ENCODE peak calls at places on chromosomes 6 and 20, in ten cellular contexts. V is glutamatergic neuron; E is activated CD4-positive, alpha-beta T cell treated with anti-CD3 and anti-CD28 coated beads, Interleukin-2, amount 50 U/mL, for 24 hours; B is astrocyte; M is heart right ventricle; D is Daoy; R is dermis blood vessel endothelial cell; H is stimulated activated CD4-positive, alpha-beta T cell treated with anti-CD3 and anti-CD28 coated beads, Interleukin-1b, Interleukin-23, amount 100 ng/mL, for 48 hours; F is naive thymus-derived CD8-positive, alpha-beta T cell; A is NCI-H1436. Y is an unnamed sample.

GRCh38 chr6:42100029-42100901 is 42.2 kb downstream of the C6orf132 start:
- DNase-seq in D (peak), H (peak), F (no peak), M (no peak), R (peak), B (peak), V (no peak), A (no peak), E (no peak), Y (no peak)

GRCh38 chr6:99187429-99187828 is 162.0 kb downstream of the FAXC start:
- DNase-seq in D (no peak), B (peak), V (no peak), F (no peak), R (no peak), H (no peak), M (no peak), A (no peak), E (no peak), Y (no peak)

GRCh38 chr6:30044630-30045029 is 16.4 kb upstream of the POLR1H start:
- DNase-seq in H (no peak), M (no peak), A (no peak), D (peak), E (no peak), F (no peak), B (peak), V (no peak), R (peak), Y (no peak)

GRCh38 chr6:5125152-5126006 is 40.2 kb downstream of the PPP1R3G start:
- DNase-seq in V (no peak), M (no peak), B (peak), F (no peak), A (no peak), R (no peak), E (no peak), H (no peak), D (peak), Y (no peak)

GRCh38 chr6:11430036-11430435 is 107.5 kb upstream of the TMEM170B start:
- DNase-seq in E (no peak), A (no peak), D (peak), F (no peak), M (no peak), R (no peak), B (peak), V (no peak), H (no peak), Y (no peak)

GRCh38 chr20:58546756-58547526 is 31.7 kb upstream of the APCDD1L start:
- DNase-seq in M (no peak), F (no peak), R (no peak), E (no peak), H (no peak), V (no peak), B (no peak), D (no peak), A (peak), Y (no peak)

GRCh38 chr6:144349690-144350132 is 64.6 kb downstream of the UTRN start:
- DNase-seq in R (peak), B (peak), M (no peak), H (no peak), V (no peak), D (peak), A (no peak), E (no peak), F (no peak), Y (no peak)

GRCh38 chr6:109626311-109626710 is 64.7 kb downstream of the AK9 start:
- DNase-seq in B (no peak), M (no peak), R (no peak), A (no peak), F (no peak), V (no peak), H (no peak), E (no peak), D (no peak), Y (no peak)

GRCh38 chr20:805713-806112 is 27.8 kb upstream of the FAM110A start:
- DNase-seq in R (peak), F (no peak), V (no peak), H (no peak), E (no peak), M (no peak), A (no peak), B (peak), D (no peak), Y (no peak)

GRCh38 chr20:18790787-18791186 is 22.8 kb upstream of the SCP2D1 start:
- DNase-seq in H (no peak), D (no peak), F (no peak), M (no peak), E (no peak), R (no peak), A (no peak), V (no peak), B (no peak), Y (no peak)

GRCh38 chr6:169864148-169865030 is 113.0 kb downstream of the ERMARD start:
- DNase-seq in A (peak), M (no peak), F (no peak), B (no peak), D (no peak), R (no peak), V (no peak), H (no peak), E (no peak), Y (peak)

GRCh38 chr6:71982385-71982784 is 96.0 kb downstream of the RIMS1 start:
- DNase-seq in A (no peak), M (no peak), E (no peak), H (no peak), D (peak), R (no peak), V (no peak), F (no peak), B (no peak), Y (no peak)

GRCh38 chr6:63504777-63505384 is 67.4 kb upstream of the LOC128125822 start:
- DNase-seq in F (no peak), A (no peak), E (no peak), R (no peak), H (no peak), V (no peak), M (no peak), B (no peak), D (no peak), Y (no peak)

GRCh38 chr6:154292066-154292465 is 64.5 kb downstream of the IPCEF1 start:
- DNase-seq in R (peak), M (no peak), A (no peak), V (no peak), E (no peak), F (no peak), B (peak), H (no peak), D (no peak), Y (no peak)

GRCh38 chr6:133896344-133896721 is 7.4 kb downstream of the TCF21 start:
- DNase-seq in A (no peak), F (no peak), E (no peak), V (no peak), H (no peak), B (no peak), D (no peak), M (no peak), R (no peak), Y (no peak)

GRCh38 chr6:28983838-28984237 is 21.3 kb downstream of the ZNF311 start:
- DNase-seq in D (no peak), A (no peak), E (no peak), M (no peak), B (no peak), H (no peak), F (no peak), R (no peak), V (no peak), Y (no peak)

GRCh38 chr6:27091661-27092315 is 155.7 kb upstream of the PRSS16 start:
- DNase-seq in A (no peak), B (peak), E (peak), R (peak), F (no peak), H (peak), V (no peak), M (no peak), D (peak), Y (no peak)

GRCh38 chr6:122568865-122569264 is 41.3 kb upstream of the PKIB start:
- DNase-seq in M (no peak), V (no peak), R (no peak), H (no peak), A (no peak), D (no peak), F (no peak), B (no peak), E (no peak), Y (no peak)

GRCh38 chr6:155939253-155939652 is 483.6 kb upstream of the NOX3 start:
- DNase-seq in A (no peak), V (no peak), R (no peak), E (no peak), F (no peak), M (no peak), H (no peak), D (no peak), B (no peak), Y (peak)

GRCh38 chr6:16697437-16698162 is 63.7 kb downstream of the ATXN1 start:
- DNase-seq in V (no peak), R (no peak), B (no peak), M (no peak), A (no peak), F (no peak), D (peak), H (no peak), E (no peak), Y (peak)

GRCh38 chr6:44268095-44268628 is 2.1 kb upstream of the TMEM151B start:
- DNase-seq in M (no peak), R (peak), D (peak), A (peak), F (peak), E (peak), V (peak), B (no peak), H (peak), Y (peak)

GRCh38 chr20:33249456-33249855 is 13.7 kb downstream of the BPIFA1 start:
- DNase-seq in A (no peak), F (no peak), D (no peak), M (no peak), B (no peak), H (no peak), V (peak), R (no peak), E (no peak), Y (no peak)

GRCh38 chr20:35742741-35743523 is 872 bp upstream of the RBM39 start:
- DNase-seq in F (no peak), D (no peak), B (no peak), A (peak), H (no peak), V (no peak), M (no peak), E (no peak), R (peak), Y (peak)

GRCh38 chr6:167708501-167709094 is 118.1 kb upstream of the AFDN start:
- DNase-seq in V (no peak), E (no peak), M (no peak), H (no peak), R (no peak), F (no peak), D (no peak), A (no peak), B (no peak), Y (no peak)

GRCh38 chr20:53387983-53388675 is 205.5 kb downstream of the ZNF217 start:
- DNase-seq in M (no peak), A (no peak), F (peak), H (peak), E (peak), D (no peak), V (no peak), R (no peak), B (no peak), Y (no peak)

GRCh38 chr6:53347921-53348435 is 772 bp downstream of the ELOVL5 start:
- DNase-seq in R (peak), M (peak), H (peak), V (peak), A (peak), D (peak), E (no peak), B (peak), F (peak), Y (peak)

GRCh38 chr6:8029243-8029870 is 34.8 kb downstream of the BLOC1S5 start:
- DNase-seq in R (peak), D (peak), F (no peak), B (peak), V (peak), M (no peak), E (no peak), H (no peak), A (peak), Y (no peak)

Y was measured in COR-L47.